ENCODE peak calls at places on chromosomes 6 and 20, in nine cellular contexts. N is tibial nerve, A is ACHN, R is skeletal muscle cell, C is occipital lobe, B is HCT116, Q is D341Med, J is H9, W is substantia nigra. G is an unnamed sample.
A peak's percentile ranks its signal among the peaks of the same experiment; 100 is the strongest.

GRCh38 chr6:128532827-128533226 is 12.4 kb upstream of the PTPRK start:
- DNase-seq in C (no peak), N (no peak), Q (no peak), A (no peak), W (no peak), J (no peak), B (no peak), R (no peak), G (no peak)

GRCh38 chr6:95249176-95249575 is 328.2 kb upstream of the MANEA start:
- DNase-seq in W (no peak), Q (no peak), N (no peak), C (no peak), B (no peak), A (peak; percentile 8), J (no peak), R (no peak), G (no peak)

GRCh38 chr20:31566658-31567379 is 38.3 kb upstream of the ID1 start:
- DNase-seq in Q (no peak), R (no peak), C (no peak), N (no peak), W (no peak), J (peak; percentile 69), A (no peak), B (peak; percentile 75), G (no peak)

GRCh38 chr20:58377017-58377416 is 12.0 kb upstream of the VAPB start:
- DNase-seq in W (no peak), A (no peak), B (no peak), J (no peak), R (no peak), C (no peak), Q (no peak), N (no peak), G (no peak)

GRCh38 chr6:149931501-149931900 is 8.6 kb upstream of the RAET1G start:
- DNase-seq in B (no peak), J (no peak), W (no peak), C (no peak), A (no peak), Q (no peak), N (no peak), R (no peak), G (no peak)

GRCh38 chr6:2861071-2861821 is 19.6 kb upstream of the SERPINB1 start:
- DNase-seq in R (no peak), Q (no peak), A (no peak), C (no peak), J (no peak), N (no peak), W (no peak), B (no peak), G (no peak)

GRCh38 chr6:166926748-166927147 is 29.6 kb downstream of the RNASET2 start:
- DNase-seq in B (no peak), J (no peak), W (no peak), A (no peak), R (no peak), Q (no peak), N (no peak), C (no peak), G (no peak)

GRCh38 chr6:139570166-139570565 is 195.7 kb upstream of the CITED2 start:
- DNase-seq in N (no peak), J (no peak), B (no peak), R (no peak), C (no peak), A (no peak), Q (no peak), W (no peak), G (no peak)

GRCh38 chr6:31118178-31118577 is 2.1 kb downstream of the CDSN start:
- DNase-seq in N (no peak), B (no peak), C (no peak), W (no peak), Q (no peak), A (no peak), J (no peak), R (no peak), G (no peak)

GRCh38 chr6:20464847-20465246 is 63.2 kb downstream of the E2F3 start:
- DNase-seq in Q (no peak), J (no peak), R (no peak), W (no peak), N (no peak), A (no peak), C (no peak), B (no peak), G (no peak)

GRCh38 chr6:21824431-21825180 is 231.1 kb downstream of the SOX4 start:
- DNase-seq in B (no peak), C (no peak), Q (no peak), J (no peak), N (no peak), A (no peak), R (no peak), W (no peak), G (no peak)

GRCh38 chr6:54876365-54876764 is 29.8 kb downstream of the FAM83B start:
- DNase-seq in A (no peak), W (no peak), J (no peak), Q (no peak), C (no peak), B (no peak), N (no peak), R (no peak), G (no peak)

GRCh38 chr6:147716434-147716833 is 207.9 kb downstream of the SAMD5 start:
- DNase-seq in W (no peak), R (no peak), A (no peak), J (no peak), N (no peak), C (no peak), Q (no peak), B (no peak), G (no peak)

GRCh38 chr6:74549746-74550145 is 656.1 kb downstream of the COL12A1 start:
- DNase-seq in Q (no peak), R (no peak), A (no peak), W (no peak), N (no peak), C (no peak), J (peak; percentile 45), B (no peak), G (peak; percentile 5)

GRCh38 chr6:56890683-56891429 is 64.1 kb upstream of the BEND6 start:
- DNase-seq in W (no peak), C (no peak), J (no peak), A (peak; percentile 74), R (peak; percentile 73), B (no peak), Q (no peak), N (no peak), G (no peak)

GRCh38 chr20:36572701-36573102 is 695 bp upstream of the TGIF2 start:
- DNase-seq in R (no peak), Q (no peak), N (no peak), J (peak; percentile 51), W (no peak), C (no peak), B (no peak), A (no peak), G (peak; percentile 30)

GRCh38 chr6:139625998-139626975 is 251.8 kb upstream of the CITED2 start:
- DNase-seq in J (no peak), R (no peak), C (no peak), Q (no peak), N (no peak), A (no peak), B (no peak), W (no peak), G (no peak)

GRCh38 chr6:37048851-37049734 is 43.6 kb downstream of the FGD2 start:
- DNase-seq in N (no peak), A (peak; percentile 16), R (peak; percentile 78), Q (no peak), B (no peak), W (no peak), J (no peak), C (no peak), G (no peak)

GRCh38 chr20:44810061-44810390 is 320 bp downstream of the RIMS4 start:
- DNase-seq in C (no peak), W (no peak), R (no peak), N (no peak), A (no peak), J (no peak), Q (no peak), B (no peak), G (no peak)

GRCh38 chr6:74690365-74690764 is 515.5 kb downstream of the COL12A1 start:
- DNase-seq in R (no peak), B (no peak), N (no peak), A (no peak), W (no peak), Q (no peak), C (no peak), J (no peak), G (no peak)